ENCODE peak calls at places on chromosomes 13 and 19, in four cellular contexts. Q, U, V and J are unnamed samples.

GRCh38 chr19:54297759-54298305 is 15.1 kb downstream of the LILRA5 start:
- DNase-seq in Q (peak; percentile 27), U (no peak), V (no peak), J (no peak)

GRCh38 chr13:97067342-97067895 is 73.1 kb upstream of the OXGR1 start:
- DNase-seq in Q (no peak), U (peak; percentile 19), V (no peak), J (no peak)

GRCh38 chr13:63414247-63414646 is 1998.6 kb upstream of the PCDH20 start:
- DNase-seq in Q (no peak), U (no peak), V (no peak), J (no peak)

GRCh38 chr13:43786766-43787517 is at the start of gene ENOX1:
- DNase-seq in Q (peak; percentile 77), U (peak; percentile 86), V (no peak), J (peak; percentile 82)

GRCh38 chr19:53958168-53958571 is 4.6 kb upstream of the CACNG8 start:
- DNase-seq in Q (peak; percentile 96), U (peak; percentile 54), V (no peak), J (peak; percentile 75)

GRCh38 chr13:23380534-23380933 is 53.0 kb downstream of the SACS start:
- DNase-seq in Q (no peak), U (peak; percentile 45), V (no peak), J (no peak)

GRCh38 chr13:93279982-93280381 is 53.4 kb downstream of the GPC6 start:
- DNase-seq in Q (peak; percentile 28), U (no peak), V (no peak), J (no peak)

GRCh38 chr19:13881231-13881691 is 4.3 kb downstream of the NANOS3 start:
- DNase-seq in Q (peak; percentile 80), U (peak; percentile 19), V (no peak), J (no peak)

GRCh38 chr13:99425485-99426341 is 75.6 kb upstream of the TM9SF2 start:
- DNase-seq in Q (no peak), U (no peak), V (no peak), J (no peak)

GRCh38 chr13:111548301-111548700 is 227.9 kb downstream of the TEX29 start:
- DNase-seq in Q (no peak), U (no peak), V (no peak), J (no peak)

GRCh38 chr13:105773241-105773640 is 762.2 kb downstream of the EFNB2 start:
- DNase-seq in Q (no peak), U (no peak), V (no peak), J (no peak)

GRCh38 chr13:41054212-41054877 is 7.0 kb upstream of the WBP4 start:
- DNase-seq in Q (peak; percentile 63), U (peak; percentile 65), V (no peak), J (no peak)

GRCh38 chr19:42132851-42133528 is 744 bp upstream of the POU2F2 start:
- DNase-seq in Q (peak; percentile 94), U (peak; percentile 40), V (no peak), J (peak; percentile 82)

GRCh38 chr13:114222461-114222968 is 12.2 kb upstream of the CDC16 start:
- DNase-seq in Q (no peak), U (peak; percentile 74), V (no peak), J (no peak)

DNA sequence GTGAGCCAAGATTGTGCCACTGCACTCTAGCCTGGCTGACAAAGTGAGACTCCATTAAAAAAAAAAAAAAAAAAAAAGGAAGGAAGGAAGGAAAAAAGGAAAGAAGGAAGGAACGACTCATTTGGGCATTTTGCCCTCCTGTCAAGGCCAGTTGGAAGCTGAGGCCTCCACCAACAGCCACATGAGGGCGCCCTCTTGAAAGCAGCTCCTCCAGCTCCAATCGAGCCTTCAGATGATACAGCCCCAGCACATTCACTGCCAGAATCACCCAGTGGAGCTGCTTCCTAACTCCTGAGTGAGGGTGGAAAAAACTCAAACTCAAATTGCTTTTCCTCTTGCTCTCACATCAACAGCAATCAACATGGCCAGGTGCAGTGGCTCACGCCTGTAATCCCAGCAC is 40.9 kb downstream of the GNG7 start:
- DNase-seq in Q (peak; percentile 57), U (no peak), V (no peak), J (no peak)
- TF ChIP-seq CTCF in Q (peak; percentile 62), U (no peak), V (no peak), J (no peak)

DNA sequence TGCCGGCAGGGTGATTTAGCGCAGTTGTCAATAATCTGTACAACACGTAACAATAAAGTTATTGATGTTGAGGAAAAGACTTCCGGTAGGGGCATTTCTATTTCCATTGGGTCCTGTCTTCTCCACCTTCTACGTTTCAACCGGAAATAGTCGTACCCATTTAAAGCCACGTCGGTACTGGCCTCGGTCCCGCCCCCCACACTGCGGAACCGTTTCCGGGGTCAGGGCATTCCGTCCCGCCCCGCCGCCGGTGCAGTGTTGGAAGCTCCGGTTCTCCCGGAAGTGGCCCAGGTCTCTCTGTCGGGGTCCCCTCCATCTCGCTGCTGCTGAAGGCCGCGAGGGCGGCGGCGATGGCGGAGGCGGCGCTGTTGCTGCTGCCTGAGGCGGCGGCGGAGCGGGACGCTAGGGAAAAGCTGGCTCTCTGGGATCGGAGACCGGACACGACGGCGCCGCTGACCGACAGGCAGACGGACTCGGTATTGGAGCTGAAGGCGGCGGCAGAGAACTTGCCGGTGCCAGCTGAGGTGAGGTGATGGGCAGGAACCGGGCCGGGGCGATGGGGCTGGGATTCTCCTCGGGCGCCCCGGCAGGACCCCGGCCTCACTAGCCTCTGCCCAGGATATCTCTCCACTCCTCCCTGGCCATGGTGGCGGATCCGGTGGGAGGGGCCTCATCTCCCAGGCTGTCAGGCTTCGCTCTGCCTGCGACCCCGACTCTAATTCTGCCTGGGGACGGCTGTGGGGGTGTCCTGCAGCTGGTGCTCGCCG is at the start of gene COG3:
- DNase-seq in Q (peak; percentile 98), U (peak; percentile 98), V (peak; percentile 94), J (peak; percentile 90)
- TF ChIP-seq CTCF in Q (peak; percentile 7), U (no peak), V (peak; percentile 15), J (no peak)

GRCh38 chr13:28059214-28059613 is 41.2 kb downstream of the FLT3 start:
- DNase-seq in Q (peak; percentile 83), U (peak; percentile 26), V (no peak), J (peak; percentile 56)
- TF ChIP-seq CTCF in Q (peak; percentile 83), U (peak; percentile 47), V (peak; percentile 35), J (peak; percentile 45)

GRCh38 chr19:49118565-49119410 is at the start of gene C19orf73:
- DNase-seq in Q (peak; percentile 96), U (peak; percentile 96), V (peak; percentile 54), J (peak; percentile 97)
- TF ChIP-seq CTCF in Q (no peak), U (no peak), V (no peak), J (peak; percentile 39)

DNA sequence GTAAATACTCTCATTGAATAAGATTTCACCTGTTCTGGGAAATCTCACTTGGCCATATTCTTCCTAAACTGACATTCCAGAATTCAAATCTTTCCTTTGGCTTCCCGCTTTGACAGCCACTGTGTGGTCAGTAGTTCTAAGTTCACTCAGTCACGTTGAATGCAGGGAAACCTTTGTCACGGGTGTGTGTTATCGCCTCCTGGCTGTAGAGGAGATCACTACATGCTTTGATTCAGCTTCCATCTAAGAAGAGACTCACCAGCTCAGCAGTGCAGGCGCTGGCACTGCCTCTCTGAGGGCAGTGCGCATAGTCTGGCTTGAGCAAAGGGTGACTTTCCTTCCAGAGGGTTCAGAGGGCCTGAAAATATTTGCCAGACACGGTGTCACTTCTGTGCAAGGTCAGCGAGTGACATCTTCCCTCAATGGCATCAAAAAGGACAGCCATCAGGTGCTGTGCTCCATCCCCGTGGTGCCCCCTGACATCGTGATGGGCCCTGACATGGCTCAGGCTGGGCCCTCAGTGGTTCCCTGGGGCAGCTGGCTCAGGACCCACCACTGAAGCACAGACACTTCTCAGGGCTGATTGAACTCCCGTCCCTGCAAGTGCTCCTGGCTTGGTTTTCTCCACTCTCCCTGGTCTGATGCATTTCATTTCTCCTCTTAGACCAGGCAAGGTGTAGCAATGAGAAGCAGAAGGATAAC is 635.4 kb upstream of the ARGLU1 start:
- DNase-seq in Q (peak; percentile 82), U (peak; percentile 28), V (no peak), J (peak; percentile 46)
- TF ChIP-seq CTCF in Q (peak; percentile 80), U (peak; percentile 22), V (no peak), J (peak; percentile 77)

GRCh38 chr19:45179848-45180370 is 1.3 kb downstream of the BLOC1S3 start:
- DNase-seq in Q (no peak), U (no peak), V (no peak), J (no peak)

GRCh38 chr19:45175663-45176345 is 2.2 kb downstream of the TRAPPC6A start:
- DNase-seq in Q (no peak), U (no peak), V (no peak), J (no peak)

GRCh38 chr19:45179063-45179847 is 671 bp downstream of the BLOC1S3 start:
- DNase-seq in Q (no peak), U (peak; percentile 42), V (no peak), J (peak; percentile 56)

GRCh38 chr19:45177817-45178261 is at the start of gene TRAPPC6A:
- DNase-seq in Q (peak; percentile 64), U (no peak), V (no peak), J (peak; percentile 53)

GRCh38 chr19:45178262-45179062 is at the start of gene BLOC1S3:
- DNase-seq in Q (peak; percentile 100), U (peak; percentile 100), V (peak; percentile 100), J (peak; percentile 100)
- TF ChIP-seq CTCF in Q (peak; percentile 58), U (no peak), V (peak; percentile 29), J (peak; percentile 52)

DNA sequence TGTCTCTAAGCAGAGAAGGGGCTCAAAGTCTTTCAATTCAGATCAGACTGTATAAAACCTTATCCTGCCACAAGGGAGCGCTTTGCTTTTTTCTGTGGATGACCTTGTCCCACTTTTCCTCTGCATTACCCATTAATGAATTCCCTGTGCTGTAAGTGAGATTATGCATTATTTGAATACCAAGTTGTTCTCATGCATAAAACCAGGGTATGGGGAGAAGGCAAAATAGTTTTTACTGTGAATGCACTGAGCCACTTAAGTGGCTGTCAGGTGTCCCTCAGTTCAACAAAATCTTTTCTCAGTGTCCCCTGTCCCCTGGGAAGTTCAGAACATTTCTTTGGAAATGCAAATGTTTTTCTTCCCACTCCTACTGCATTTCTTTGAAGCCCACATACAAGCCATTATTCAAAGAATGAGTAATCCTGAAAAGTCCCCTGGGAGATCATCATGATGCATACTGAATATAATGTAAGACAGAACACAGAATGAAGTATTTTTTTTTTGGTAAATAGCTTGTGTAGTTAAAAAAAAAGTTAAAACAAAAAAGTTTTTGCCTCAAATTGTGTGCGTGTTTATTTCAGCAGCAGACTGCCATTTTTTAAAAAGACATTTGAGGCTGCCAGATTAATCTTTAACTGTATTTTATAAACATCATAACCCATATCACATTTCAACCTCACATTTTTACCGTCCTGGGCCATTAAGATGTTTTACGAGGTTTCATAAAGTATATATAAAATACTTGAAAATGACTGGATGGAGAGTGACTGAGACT is 506.7 kb upstream of the PCDH9 start:
- DNase-seq in Q (peak; percentile 77), U (peak; percentile 42), V (peak; percentile 53), J (peak; percentile 23)
- TF ChIP-seq CTCF in Q (peak; percentile 62), U (no peak), V (peak; percentile 55), J (peak; percentile 66)